ENCODE peak calls at places on chromosomes 12 and 14, in five cellular contexts. One of them, this sample, is unnamed.
A peak's percentile ranks its signal among the peaks of the same experiment; 100 is the strongest.

GRCh38 chr12:100661300-100661951 is 87.9 kb downstream of the GAS2L3 start:
- DNase-seq in astrocyte: peak; percentile 51
- DNase-seq in HCT116: no peak
- DNase-seq in Karpas-422: no peak
- DNase-seq in fibroblast of lung: peak; percentile 64
- DNase-seq in this sample: no peak

GRCh38 chr12:120091371-120092090 is 25.0 kb downstream of the RAB35 start:
- DNase-seq in astrocyte: no peak
- DNase-seq in HCT116: no peak
- DNase-seq in Karpas-422: no peak
- DNase-seq in fibroblast of lung: no peak
- DNase-seq in this sample: no peak

GRCh38 chr12:131202592-131203378 is 249.1 kb downstream of the ADGRD1 start:
- DNase-seq in astrocyte: no peak
- DNase-seq in HCT116: no peak
- DNase-seq in Karpas-422: no peak
- DNase-seq in fibroblast of lung: no peak
- DNase-seq in this sample: no peak

GRCh38 chr12:95994476-95994875 is 1.7 kb downstream of the HAL start:
- DNase-seq in astrocyte: no peak
- DNase-seq in HCT116: no peak
- DNase-seq in Karpas-422: no peak
- DNase-seq in fibroblast of lung: peak; percentile 3
- DNase-seq in this sample: no peak

GRCh38 chr12:13343380-13343779 is 146.9 kb downstream of the EMP1 start:
- DNase-seq in astrocyte: peak; percentile 14
- DNase-seq in HCT116: peak; percentile 36
- DNase-seq in Karpas-422: no peak
- DNase-seq in fibroblast of lung: peak; percentile 20
- DNase-seq in this sample: no peak

GRCh38 chr12:100554608-100555077 is 18.8 kb upstream of the GAS2L3 start:
- DNase-seq in astrocyte: peak; percentile 77
- DNase-seq in HCT116: peak; percentile 86
- DNase-seq in Karpas-422: peak; percentile 82
- DNase-seq in fibroblast of lung: peak; percentile 82
- DNase-seq in this sample: peak; percentile 57

GRCh38 chr12:26134540-26134939 is 9.7 kb upstream of the BHLHE41 start:
- DNase-seq in astrocyte: no peak
- DNase-seq in HCT116: no peak
- DNase-seq in Karpas-422: peak; percentile 31
- DNase-seq in fibroblast of lung: no peak
- DNase-seq in this sample: no peak

GRCh38 chr12:98211914-98212695 is 303.3 kb upstream of the TMPO start:
- DNase-seq in astrocyte: peak; percentile 73
- DNase-seq in HCT116: no peak
- DNase-seq in Karpas-422: no peak
- DNase-seq in fibroblast of lung: peak; percentile 83
- DNase-seq in this sample: no peak

GRCh38 chr12:127295630-127296029 is 971.3 kb upstream of the TMEM132C start:
- DNase-seq in astrocyte: no peak
- DNase-seq in HCT116: no peak
- DNase-seq in Karpas-422: no peak
- DNase-seq in fibroblast of lung: no peak
- DNase-seq in this sample: no peak

GRCh38 chr14:52033131-52033642 is 35.7 kb downstream of the NID2 start:
- DNase-seq in astrocyte: peak; percentile 60
- DNase-seq in HCT116: no peak
- DNase-seq in Karpas-422: no peak
- DNase-seq in fibroblast of lung: peak; percentile 68
- DNase-seq in this sample: no peak

GRCh38 chr12:27333311-27334009 is 824 bp downstream of the BMAL2 start:
- DNase-seq in astrocyte: no peak
- DNase-seq in HCT116: no peak
- DNase-seq in Karpas-422: no peak
- DNase-seq in fibroblast of lung: no peak
- DNase-seq in this sample: peak; percentile 64

GRCh38 chr12:46260913-46261476 is 7.8 kb downstream of the SLC38A1 start:
- DNase-seq in astrocyte: no peak
- DNase-seq in HCT116: no peak
- DNase-seq in Karpas-422: no peak
- DNase-seq in fibroblast of lung: no peak
- DNase-seq in this sample: no peak
- H3K4me1 ChIP-seq in astrocyte: peaks cover 21% of the 10 kb centered on the region
- H3K4me1 ChIP-seq in HCT116: peaks cover 64% of the 10 kb centered on the region
- H3K4me1 ChIP-seq in Karpas-422: peaks cover 40% of the 10 kb centered on the region
- H3K4me1 ChIP-seq in fibroblast of lung: peaks cover 6% of the 10 kb centered on the region
- H3K4me1 ChIP-seq in this sample: peaks cover 11% of the 10 kb centered on the region

GRCh38 chr12:62282375-62282774 is 22.2 kb downstream of the USP15 start:
- DNase-seq in astrocyte: no peak
- DNase-seq in HCT116: no peak
- DNase-seq in Karpas-422: no peak
- DNase-seq in fibroblast of lung: no peak
- DNase-seq in this sample: no peak
- H3K79me2 ChIP-seq in astrocyte: peaks cover 99% of the 10 kb centered on the region
- H3K79me2 ChIP-seq in HCT116: peaks cover 99% of the 10 kb centered on the region
- H3K79me2 ChIP-seq in Karpas-422: peaks cover 99% of the 10 kb centered on the region
- H3K79me2 ChIP-seq in fibroblast of lung: peaks cover 88% of the 10 kb centered on the region
- H3K79me2 ChIP-seq in this sample: peaks cover 99% of the 10 kb centered on the region

DNA sequence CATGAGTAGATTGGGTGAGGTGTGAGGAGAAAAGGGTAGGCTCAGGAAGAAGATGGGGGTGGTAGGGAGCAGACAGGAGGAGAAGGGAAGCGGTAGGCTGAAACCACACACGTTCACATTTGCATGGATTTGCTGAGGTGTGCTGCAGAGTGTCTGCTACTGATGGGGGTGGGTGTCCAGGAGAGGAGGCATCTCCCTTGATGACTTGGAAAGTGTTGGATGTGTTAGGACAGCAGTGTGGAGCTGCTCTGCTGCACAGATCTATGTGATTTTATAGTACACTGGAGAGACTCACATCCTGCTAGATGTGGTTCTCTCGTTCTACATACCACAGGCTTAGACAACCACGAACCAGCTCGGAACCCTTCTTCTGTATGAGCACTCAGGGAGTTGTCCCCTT is 9.3 kb downstream of the ZFHX2 start:
- DNase-seq in astrocyte: no peak
- DNase-seq in HCT116: no peak
- DNase-seq in Karpas-422: no peak
- DNase-seq in fibroblast of lung: no peak
- DNase-seq in this sample: no peak
- H3K4me1 ChIP-seq in astrocyte: peaks cover 3% of the 10 kb centered on the region
- H3K4me1 ChIP-seq in HCT116: peaks cover 9% of the 10 kb centered on the region
- H3K4me1 ChIP-seq in Karpas-422: peaks cover 32% of the 10 kb centered on the region
- H3K4me1 ChIP-seq in fibroblast of lung: peaks cover 4% of the 10 kb centered on the region
- H3K4me1 ChIP-seq in this sample: no peaks in the 10 kb centered on the region

GRCh38 chr14:22540286-22540685 is 48.7 kb downstream of the DAD1 start:
- DNase-seq in astrocyte: no peak
- DNase-seq in HCT116: no peak
- DNase-seq in Karpas-422: no peak
- DNase-seq in fibroblast of lung: peak; percentile 40
- DNase-seq in this sample: no peak
- H3K79me2 ChIP-seq in astrocyte: peaks cover 3% of the 10 kb centered on the region
- H3K79me2 ChIP-seq in HCT116: no peaks in the 10 kb centered on the region
- H3K79me2 ChIP-seq in Karpas-422: no peaks in the 10 kb centered on the region
- H3K79me2 ChIP-seq in fibroblast of lung: no peaks in the 10 kb centered on the region
- H3K79me2 ChIP-seq in this sample: no peaks in the 10 kb centered on the region

DNA sequence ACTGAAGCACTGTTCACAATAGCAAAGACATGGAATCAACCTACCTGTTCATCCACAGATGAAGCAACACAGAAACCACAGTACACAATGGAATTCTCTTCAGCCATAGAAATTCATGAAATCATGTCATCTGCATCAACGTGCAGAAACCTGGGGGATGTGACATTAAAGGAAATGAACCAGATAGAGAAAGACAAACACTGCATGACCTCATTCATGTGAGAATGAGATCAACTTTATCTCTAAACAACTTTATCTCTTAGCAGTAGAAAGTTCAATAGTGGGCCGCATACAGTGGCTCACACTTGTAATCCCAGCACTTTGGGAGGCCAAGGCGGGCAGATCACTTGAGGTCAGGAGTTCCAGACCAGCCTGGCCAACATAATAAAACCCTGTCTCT is 19.9 kb downstream of the ASCL4 start:
- DNase-seq in astrocyte: no peak
- DNase-seq in HCT116: no peak
- DNase-seq in Karpas-422: no peak
- DNase-seq in fibroblast of lung: no peak
- DNase-seq in this sample: no peak
- H3K4me1 ChIP-seq in astrocyte: no peaks in the 10 kb centered on the region
- H3K4me1 ChIP-seq in HCT116: no peaks in the 10 kb centered on the region
- H3K4me1 ChIP-seq in Karpas-422: no peaks in the 10 kb centered on the region
- H3K4me1 ChIP-seq in fibroblast of lung: no peaks in the 10 kb centered on the region
- H3K4me1 ChIP-seq in this sample: peaks cover 9% of the 10 kb centered on the region

DNA sequence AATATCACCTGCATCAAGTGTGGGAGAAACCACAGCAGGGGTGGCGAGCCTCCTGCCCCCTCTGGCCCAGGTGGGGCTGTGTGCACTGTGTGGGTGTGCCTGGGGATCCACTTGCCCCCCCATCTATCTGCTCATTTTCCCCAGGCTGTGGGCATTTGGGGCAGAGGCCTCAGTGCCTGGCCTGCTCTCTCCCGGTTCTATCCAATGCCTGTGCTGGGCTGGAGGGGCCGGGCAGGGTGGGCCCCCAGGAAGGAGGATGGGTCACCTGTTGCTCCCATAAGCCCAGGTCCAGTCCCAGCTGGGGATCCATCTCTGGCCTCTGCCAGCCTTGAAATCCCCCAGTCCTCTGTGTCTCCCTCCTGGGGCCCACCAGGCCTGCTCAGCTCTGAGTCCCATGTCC is 105.6 kb downstream of the TMEM121 start:
- DNase-seq in astrocyte: no peak
- DNase-seq in HCT116: no peak
- DNase-seq in Karpas-422: no peak
- DNase-seq in fibroblast of lung: no peak
- DNase-seq in this sample: no peak
- H3K79me2 ChIP-seq in astrocyte: no peaks in the 10 kb centered on the region
- H3K79me2 ChIP-seq in HCT116: no peaks in the 10 kb centered on the region
- H3K79me2 ChIP-seq in Karpas-422: no peaks in the 10 kb centered on the region
- H3K79me2 ChIP-seq in fibroblast of lung: no peaks in the 10 kb centered on the region
- H3K79me2 ChIP-seq in this sample: no peaks in the 10 kb centered on the region

GRCh38 chr12:116121453-116121871 is 156.0 kb downstream of the MED13L start:
- DNase-seq in astrocyte: peak; percentile 37
- DNase-seq in HCT116: no peak
- DNase-seq in Karpas-422: no peak
- DNase-seq in fibroblast of lung: peak; percentile 50
- DNase-seq in this sample: no peak
- H3K4me1 ChIP-seq in astrocyte: peaks cover 16% of the 10 kb centered on the region
- H3K4me1 ChIP-seq in HCT116: peaks cover 40% of the 10 kb centered on the region
- H3K4me1 ChIP-seq in Karpas-422: no peaks in the 10 kb centered on the region
- H3K4me1 ChIP-seq in fibroblast of lung: peaks cover 16% of the 10 kb centered on the region
- H3K4me1 ChIP-seq in this sample: no peaks in the 10 kb centered on the region